ENCODE peak calls at places on chromosomes 11 and 22, in five cellular contexts. Y, F, T, P and H are unnamed samples.

GRCh38 chr22:47020157-47020556 is 257.7 kb downstream of the TBC1D22A start:
- DNase-seq in Y (no peak), F (no peak), T (no peak), P (peak; percentile 39), H (no peak)

GRCh38 chr11:45877221-45877620 is 8.2 kb upstream of the MAPK8IP1 start:
- DNase-seq in Y (no peak), F (no peak), T (no peak), P (no peak), H (no peak)

GRCh38 chr11:75891947-75892739 is 77.1 kb downstream of the UVRAG start:
- DNase-seq in Y (no peak), F (peak; percentile 9), T (no peak), P (no peak), H (no peak)

GRCh38 chr11:85893378-85893777 is 38.2 kb downstream of the CCDC83 start:
- DNase-seq in Y (no peak), F (no peak), T (no peak), P (no peak), H (no peak)

GRCh38 chr11:196786-197731 is 4.2 kb downstream of the SCGB1C1 start:
- DNase-seq in Y (no peak), F (peak; percentile 17), T (peak; percentile 33), P (no peak), H (no peak)

GRCh38 chr22:22802346-22802970 is 85.2 kb upstream of the IGLL5 start:
- DNase-seq in Y (no peak), F (peak; percentile 10), T (peak; percentile 42), P (no peak), H (no peak)

GRCh38 chr22:38202437-38203089 is 769 bp downstream of the MAFF start:
- DNase-seq in Y (no peak), F (peak; percentile 73), T (peak; percentile 74), P (peak; percentile 91), H (peak; percentile 43)

GRCh38 chr11:106304274-106304673 is 226.8 kb downstream of the AASDHPPT start:
- DNase-seq in Y (no peak), F (peak; percentile 87), T (no peak), P (peak; percentile 63), H (no peak)

GRCh38 chr22:47164514-47165337 is 402.3 kb downstream of the TBC1D22A start:
- DNase-seq in Y (peak; percentile 31), F (no peak), T (no peak), P (no peak), H (peak; percentile 24)

GRCh38 chr11:28257761-28258160 is 149.6 kb downstream of the METTL15 start:
- DNase-seq in Y (no peak), F (peak; percentile 45), T (no peak), P (no peak), H (no peak)

GRCh38 chr11:132126973-132127900 is 756.8 kb downstream of the NTM start:
- DNase-seq in Y (peak; percentile 36), F (peak; percentile 4), T (no peak), P (peak; percentile 78), H (peak; percentile 37)

GRCh38 chr22:43207386-43207785 is 20.5 kb upstream of the TTLL12 start:
- DNase-seq in Y (no peak), F (no peak), T (no peak), P (no peak), H (no peak)

GRCh38 chr11:86588566-86589090 is 83.8 kb downstream of the ME3 start:
- DNase-seq in Y (peak; percentile 95), F (no peak), T (no peak), P (no peak), H (no peak)

GRCh38 chr11:58922475-58922874 is 16.8 kb upstream of the GLYATL1 start:
- DNase-seq in Y (no peak), F (peak; percentile 23), T (no peak), P (no peak), H (no peak)

GRCh38 chr11:118696673-118697226 is 17.3 kb upstream of the TREH start:
- DNase-seq in Y (no peak), F (no peak), T (no peak), P (no peak), H (no peak)

GRCh38 chr11:61969838-61970452 is 2.5 kb upstream of the FTH1 start:
- DNase-seq in Y (no peak), F (peak; percentile 75), T (no peak), P (peak; percentile 86), H (no peak)

GRCh38 chr11:27292642-27293020 is 70.4 kb downstream of the CCDC34 start:
- DNase-seq in Y (no peak), F (no peak), T (no peak), P (no peak), H (no peak)

GRCh38 chr11:70816156-70816678 is 417.9 kb downstream of the CTTN start:
- DNase-seq in Y (no peak), F (no peak), T (no peak), P (no peak), H (no peak)

GRCh38 chr11:13000116-13000515 is 9.0 kb upstream of the RASSF10 start:
- DNase-seq in Y (no peak), F (peak; percentile 84), T (no peak), P (no peak), H (no peak)

GRCh38 chr22:22171357-22172218 is 73.0 kb upstream of the VPREB1 start:
- DNase-seq in Y (no peak), F (peak; percentile 55), T (no peak), P (peak; percentile 8), H (peak; percentile 54)

GRCh38 chr11:6736495-6737121 is 35.2 kb downstream of the OR2AG2 start:
- DNase-seq in Y (no peak), F (no peak), T (no peak), P (no peak), H (no peak)

DNA sequence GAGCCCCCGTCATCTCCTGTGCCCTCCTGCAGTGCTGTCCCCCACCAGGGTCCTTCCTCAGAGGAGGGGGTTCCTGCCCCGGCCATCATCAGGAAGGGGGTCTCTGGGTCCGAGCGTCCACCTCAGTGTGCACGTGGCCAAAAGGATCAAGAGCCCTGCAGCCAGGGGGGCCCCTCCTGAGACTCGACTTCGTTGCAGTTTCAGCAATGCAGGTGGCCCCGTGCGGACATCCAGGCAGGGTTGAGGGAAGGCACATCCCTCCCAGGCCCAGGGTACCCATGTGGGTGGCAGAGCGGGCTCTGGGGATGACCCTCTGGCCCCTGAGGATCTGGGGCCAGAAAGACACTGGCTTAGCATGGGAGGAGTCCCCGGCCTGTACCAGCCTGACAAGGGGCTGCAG is 41.3 kb downstream of the LRP5 start:
- DNase-seq in Y (no peak), F (no peak), T (no peak), P (no peak), H (no peak)
- H3K18ac ChIP-seq in Y (peak overlapping the region; percentile 84), F (peak overlapping the region; percentile 22), T (no peak overlapping the region), P (no peak overlapping the region), H (no peak overlapping the region)

DNA sequence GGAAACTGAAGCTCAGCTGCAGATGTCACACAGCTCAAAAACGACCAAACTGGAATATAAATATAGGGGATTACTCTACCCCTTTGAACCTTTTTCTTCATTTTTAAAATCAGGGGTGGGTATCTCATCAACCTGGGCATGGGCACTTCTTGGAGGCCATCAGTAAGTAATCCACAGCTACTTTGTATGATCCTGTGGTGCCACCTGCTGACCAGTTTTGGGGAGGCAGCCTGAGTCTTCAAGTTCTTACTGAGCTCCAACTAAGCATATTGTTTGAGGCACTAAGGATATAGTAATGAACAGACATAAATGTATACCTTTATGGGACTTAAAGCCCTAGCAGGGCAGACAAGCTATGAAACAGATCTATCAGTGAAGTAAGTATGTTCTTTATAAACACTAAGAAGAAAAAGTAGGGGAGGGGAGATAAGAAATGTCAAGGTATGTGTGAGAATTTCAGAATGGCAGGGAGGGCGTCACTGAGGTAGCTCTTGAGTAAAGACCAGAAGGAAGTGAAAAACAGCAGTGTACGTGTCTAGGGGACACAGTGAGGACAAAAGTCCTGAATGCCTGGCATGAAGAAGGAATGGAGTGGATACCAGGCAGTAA is 18.4 kb downstream of the TUB start:
- DNase-seq in Y (peak; percentile 63), F (peak; percentile 94), T (peak; percentile 87), P (peak; percentile 81), H (peak; percentile 71)
- H2BK12ac ChIP-seq in Y (no peak overlapping the region), F (no peak overlapping the region), T (no peak overlapping the region), P (no peak overlapping the region), H (no peak overlapping the region)

GRCh38 chr11:100687032-100687629 is at the start of gene ARHGAP42:
- DNase-seq in Y (peak; percentile 46), F (peak; percentile 55), T (peak; percentile 86), P (peak; percentile 74), H (peak; percentile 91)

GRCh38 chr11:100687630-100688395 is 725 bp downstream of the ARHGAP42 start:
- DNase-seq in Y (peak; percentile 70), F (peak; percentile 69), T (peak; percentile 78), P (peak; percentile 90), H (peak; percentile 79)

GRCh38 chr11:100684101-100685065 is 2.7 kb upstream of the ARHGAP42 start:
- DNase-seq in Y (no peak), F (peak; percentile 42), T (no peak), P (no peak), H (no peak)

GRCh38 chr11:100689141-100689540 is 2.1 kb downstream of the ARHGAP42 start:
- DNase-seq in Y (no peak), F (no peak), T (no peak), P (no peak), H (no peak)

GRCh38 chr11:100686476-100686875 is 612 bp upstream of the ARHGAP42 start:
- DNase-seq in Y (no peak), F (peak; percentile 6), T (no peak), P (no peak), H (peak; percentile 55)
- H3K18ac ChIP-seq in Y (no peak overlapping the region), F (no peak overlapping the region), T (peak overlapping the region; percentile 75), P (no peak overlapping the region), H (peak overlapping the region; percentile 88)

DNA sequence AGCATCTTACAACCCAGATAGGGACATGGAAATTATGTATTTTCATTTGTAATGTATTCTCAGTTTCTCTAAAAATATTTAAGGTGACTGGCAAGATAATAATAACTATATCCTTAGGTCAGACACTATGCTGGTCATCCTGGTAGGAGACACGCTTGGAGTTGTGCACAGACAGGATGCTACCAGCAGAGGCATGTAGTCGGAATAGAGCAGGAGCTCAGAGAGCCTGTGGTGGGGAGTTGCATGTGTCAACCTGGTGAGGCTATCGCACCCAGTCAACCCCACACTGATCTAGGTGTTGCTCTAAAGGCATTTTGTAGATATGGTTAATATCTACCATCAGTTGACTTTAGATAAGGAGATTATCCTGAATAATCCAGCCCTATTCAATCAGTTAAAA is 318.5 kb downstream of the MIAT start:
- DNase-seq in Y (no peak), F (peak; percentile 7), T (no peak), P (no peak), H (no peak)
- H2BK12ac ChIP-seq in Y (no peak overlapping the region), F (no peak overlapping the region), T (no peak overlapping the region), P (no peak overlapping the region), H (no peak overlapping the region)

GRCh38 chr11:20632169-20632532 is 32.7 kb downstream of the SLC6A5 start:
- DNase-seq in Y (no peak), F (no peak), T (no peak), P (no peak), H (no peak)
- H3K18ac ChIP-seq in Y (no peak overlapping the region), F (no peak overlapping the region), T (no peak overlapping the region), P (no peak overlapping the region), H (no peak overlapping the region)